ENCODE peak calls at places on chromosomes 3 and 15, in seven cellular contexts. W is choroid plexus epithelial cell, V is cardiac fibroblast, Z is natural killer cell, I is GM13976, H is AG10803, E is heart left ventricle. X is an unnamed sample.

GRCh38 chr3:31980530-31981205 is 394 bp downstream of the OSBPL10 start:
- DNase-seq in Z (no peak), W (peak; percentile 57), E (peak; percentile 74), V (peak; percentile 57), I (peak; percentile 57), H (no peak), X (peak; percentile 82)

GRCh38 chr15:33581032-33581431 is 270.3 kb downstream of the RYR3 start:
- DNase-seq in I (no peak), Z (no peak), E (no peak), V (peak; percentile 46), H (peak; percentile 75), W (peak; percentile 41), X (no peak)

GRCh38 chr15:84631706-84632272 is 22.3 kb downstream of the WDR73 start:
- DNase-seq in Z (no peak), V (peak; percentile 46), I (no peak), H (peak; percentile 20), E (no peak), W (peak; percentile 42), X (no peak)

GRCh38 chr3:49353022-49353421 is 5.1 kb downstream of the GPX1 start:
- DNase-seq in H (no peak), V (no peak), E (no peak), Z (no peak), I (no peak), W (no peak), X (no peak)

GRCh38 chr15:32990071-32990470 is 204.4 kb downstream of the FMN1 start:
- DNase-seq in E (no peak), V (peak; percentile 24), W (peak; percentile 57), H (no peak), Z (no peak), I (no peak), X (no peak)

GRCh38 chr15:39854161-39854560 is 65.9 kb downstream of the GPR176 start:
- DNase-seq in E (no peak), V (peak; percentile 73), Z (no peak), H (peak; percentile 50), W (peak; percentile 61), I (no peak), X (no peak)

GRCh38 chr3:78029775-78030174 is 989.9 kb downstream of the ROBO2 start:
- DNase-seq in Z (no peak), W (no peak), I (no peak), V (no peak), E (peak; percentile 33), H (no peak), X (no peak)

GRCh38 chr15:69939513-69940440 is 157.9 kb downstream of the TLE3 start:
- DNase-seq in W (peak; percentile 16), H (no peak), V (no peak), E (no peak), I (no peak), Z (no peak), X (no peak)

GRCh38 chr3:58217209-58217811 is 6.5 kb upstream of the DNASE1L3 start:
- DNase-seq in Z (peak; percentile 33), I (peak; percentile 45), E (peak; percentile 76), H (peak; percentile 60), W (peak; percentile 94), V (peak; percentile 72), X (no peak)

GRCh38 chr3:159273608-159274007 is 471.8 kb downstream of the MFSD1 start:
- DNase-seq in W (peak; percentile 69), H (peak; percentile 41), V (peak; percentile 70), I (peak; percentile 7), E (no peak), Z (no peak), X (peak; percentile 71)

GRCh38 chr15:67945951-67946700 is 106.3 kb upstream of the RNU6-1 start:
- DNase-seq in E (no peak), I (no peak), W (peak; percentile 55), V (no peak), Z (no peak), H (peak; percentile 12), X (peak; percentile 77)

GRCh38 chr3:128405554-128406277 is 61.0 kb downstream of the DNAJB8 start:
- DNase-seq in Z (no peak), E (no peak), I (no peak), H (no peak), V (no peak), W (no peak), X (no peak)

GRCh38 chr3:114214542-114215341 is 22.6 kb downstream of the ZNF80 start:
- DNase-seq in Z (no peak), V (no peak), I (no peak), E (no peak), W (peak; percentile 53), H (no peak), X (no peak)

GRCh38 chr3:168585544-168585943 is 489.8 kb upstream of the GOLIM4 start:
- DNase-seq in H (no peak), E (no peak), V (no peak), W (no peak), I (no peak), Z (no peak), X (no peak)

GRCh38 chr3:112634786-112635541 is 6.0 kb downstream of the CCDC80 start:
- DNase-seq in Z (no peak), I (no peak), E (no peak), W (no peak), V (no peak), H (no peak), X (no peak)

GRCh38 chr15:98904466-98905048 is 103.0 kb downstream of the PGPEP1L start:
- DNase-seq in Z (no peak), W (peak; percentile 77), V (peak; percentile 70), E (no peak), H (peak; percentile 78), I (peak; percentile 66), X (no peak)

DNA sequence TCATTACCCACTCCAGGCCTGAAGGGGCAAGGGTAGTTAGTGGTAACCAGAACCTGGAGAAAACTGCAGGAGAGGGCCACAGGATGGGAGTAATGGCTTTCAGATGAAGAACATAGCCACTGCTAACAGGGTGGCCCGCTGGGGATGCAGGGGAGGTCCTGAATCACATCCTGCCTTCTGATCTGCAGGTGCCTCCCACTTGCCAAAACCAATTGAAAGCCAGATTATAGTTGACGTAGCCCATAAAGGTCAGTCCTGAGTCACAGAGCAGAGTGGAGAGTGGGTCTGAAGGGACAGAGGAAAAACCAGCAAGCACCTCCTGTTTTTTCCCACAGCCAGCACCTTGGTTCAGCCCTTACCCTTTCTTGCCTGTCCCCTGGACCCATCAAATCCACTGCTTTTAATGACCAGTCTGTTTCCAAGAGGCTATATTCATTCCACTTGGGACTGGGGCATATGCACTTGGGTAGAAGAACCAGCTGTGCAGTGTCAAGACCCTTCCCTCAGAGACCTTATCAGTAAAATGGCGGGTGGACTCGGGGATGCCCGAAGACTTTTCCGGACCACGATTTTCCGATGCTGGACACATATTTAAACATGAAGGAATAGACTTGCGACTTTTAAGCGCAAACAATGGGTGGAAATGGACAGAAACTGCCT is 605 bp upstream of the SLC35G2 start:
- DNase-seq in W (peak; percentile 83), V (peak; percentile 96), H (peak; percentile 76), Z (no peak), E (peak; percentile 63), I (peak; percentile 44), X (no peak)
- TF ChIP-seq CTCF in W (peak; percentile 25), V (peak; percentile 29), H (no peak), Z (no peak), E (peak; percentile 23), I (no peak), X (no peak)

GRCh38 chr3:35654471-35654870 is 15.1 kb downstream of the ARPP21 start:
- DNase-seq in W (no peak), E (no peak), I (no peak), Z (no peak), V (no peak), H (no peak), X (no peak)

GRCh38 chr3:35663471-35663870 is 24.1 kb downstream of the ARPP21 start:
- DNase-seq in H (no peak), I (no peak), W (no peak), Z (no peak), E (no peak), V (no peak), X (no peak)

GRCh38 chr3:35664460-35664919 is 25.2 kb downstream of the ARPP21 start:
- DNase-seq in V (peak; percentile 75), H (no peak), Z (no peak), I (no peak), W (peak; percentile 73), E (peak; percentile 67), X (no peak)

GRCh38 chr3:35665390-35666055 is 26.2 kb downstream of the ARPP21 start:
- DNase-seq in H (no peak), Z (no peak), E (no peak), V (peak; percentile 64), I (no peak), W (peak; percentile 13), X (no peak)

DNA sequence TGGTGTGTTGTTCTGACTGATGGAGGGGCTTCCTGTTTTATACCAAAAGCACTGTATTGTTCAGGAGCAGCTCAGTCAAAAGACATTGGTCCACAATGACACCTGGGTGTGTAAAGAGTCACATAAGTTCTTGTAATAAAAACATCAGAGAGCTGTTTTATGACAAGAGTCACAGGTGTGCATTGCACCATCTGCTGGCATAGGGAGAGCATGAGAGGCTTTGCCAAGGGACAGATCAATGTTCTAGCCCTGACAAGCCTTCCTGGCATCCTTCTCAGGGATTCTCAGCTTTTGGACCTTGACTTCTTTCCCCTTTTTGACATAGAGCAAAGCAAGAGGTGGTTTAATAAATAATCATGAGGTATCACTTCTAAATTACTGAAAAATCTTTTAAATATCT is 20.5 kb downstream of the ARPP21 start:
- DNase-seq in I (no peak), E (no peak), H (no peak), Z (no peak), W (no peak), V (no peak), X (no peak)
- TF ChIP-seq CTCF in I (no peak), E (no peak), H (no peak), Z (no peak), W (peak; percentile 41), V (peak; percentile 8), X (peak; percentile 37)

DNA sequence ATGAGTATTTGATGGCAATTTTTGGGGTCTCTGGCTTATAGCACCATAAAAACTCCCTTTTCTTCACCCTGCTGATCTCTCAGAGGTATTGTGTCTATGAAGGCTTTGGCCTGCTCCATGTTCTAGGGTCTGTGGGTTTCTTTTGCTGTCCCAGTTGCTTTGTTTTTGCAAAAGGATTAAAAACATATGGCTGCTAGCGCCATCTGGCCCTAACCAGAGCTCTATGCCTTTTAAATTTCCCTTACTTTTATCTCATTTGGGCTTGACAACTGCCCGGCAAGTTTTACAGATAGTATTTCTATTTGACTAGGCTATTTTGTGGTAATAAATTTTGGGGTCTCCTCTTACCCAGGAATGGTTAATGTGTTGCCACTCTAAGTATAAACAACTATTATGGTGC is 6.4 kb upstream of the GHRL start:
- DNase-seq in V (no peak), Z (no peak), W (peak; percentile 56), E (no peak), H (peak; percentile 33), I (no peak), X (no peak)
- TF ChIP-seq CTCF in V (no peak), Z (no peak), W (peak; percentile 52), E (no peak), H (peak; percentile 27), I (no peak), X (no peak)

GRCh38 chr3:163039636-163040035 is 1543.0 kb downstream of the OTOL1 start:
- DNase-seq in H (no peak), E (no peak), Z (no peak), V (no peak), I (no peak), W (no peak), X (no peak)

GRCh38 chr3:163045945-163046344 is 1549.3 kb downstream of the OTOL1 start:
- DNase-seq in E (no peak), V (no peak), Z (no peak), H (no peak), W (no peak), I (no peak), X (no peak)

DNA sequence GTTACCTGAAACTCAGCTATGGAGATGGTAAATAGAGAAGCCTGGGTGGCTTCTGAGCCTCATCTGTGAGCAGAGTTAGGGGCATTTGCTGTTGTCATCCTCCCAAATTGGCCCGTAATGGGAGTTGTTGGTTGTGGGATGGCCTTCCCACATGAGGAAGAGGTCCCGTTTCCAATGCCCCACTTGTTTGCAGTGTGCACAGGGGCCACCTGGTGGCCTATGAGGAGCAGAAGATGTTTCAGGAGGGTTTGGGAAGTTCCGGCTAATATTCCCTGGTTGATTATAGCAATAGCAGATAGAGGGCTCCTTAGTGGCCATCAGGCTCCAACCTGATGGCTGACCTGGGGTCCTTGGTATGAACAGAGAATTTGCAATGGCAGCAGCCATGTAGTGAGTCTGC is 1546.5 kb downstream of the OTOL1 start:
- DNase-seq in Z (no peak), I (no peak), V (peak; percentile 45), E (no peak), W (peak; percentile 61), H (peak; percentile 3), X (no peak)
- TF ChIP-seq CTCF in Z (no peak), I (no peak), V (peak; percentile 55), E (peak; percentile 5), W (peak; percentile 81), H (peak; percentile 32), X (peak; percentile 43)

X was measured in type B pancreatic cell.